ENCODE peak calls at places on chromosomes 7 and 10, in four cellular contexts. P is MM.1S, F is foreskin keratinocyte, U is BE2C. W is an unnamed sample.

GRCh38 chr10:7471720-7472367 is 61.0 kb upstream of the SFMBT2 start:
- DNase-seq in U (no peak), F (no peak), P (peak), W (peak)

GRCh38 chr7:151832138-151832537 is 44.8 kb downstream of the PRKAG2 start:
- DNase-seq in P (no peak), F (no peak), U (no peak), W (no peak)

GRCh38 chr7:108455524-108455832 is 758 bp downstream of the NRCAM start:
- DNase-seq in P (no peak), F (no peak), U (no peak), W (no peak)

GRCh38 chr10:74026428-74026979 is 28.6 kb downstream of the VCL start:
- DNase-seq in P (no peak), F (no peak), U (no peak), W (no peak)

GRCh38 chr7:27883726-27884125 is 143.8 kb downstream of the TAX1BP1 start:
- DNase-seq in P (no peak), U (no peak), F (no peak), W (no peak)

GRCh38 chr10:79139124-79139835 is 70.5 kb downstream of the ZMIZ1 start:
- DNase-seq in P (no peak), F (no peak), U (no peak), W (no peak)

GRCh38 chr10:101694056-101694673 is 805 bp downstream of the FBXW4 start:
- DNase-seq in F (peak), P (peak), U (peak), W (peak)

GRCh38 chr7:2775376-2775775 is 68.7 kb downstream of the GNA12 start:
- DNase-seq in F (no peak), P (no peak), U (no peak), W (no peak)

GRCh38 chr10:98748298-98748697 is 301.6 kb upstream of the HPS1 start:
- DNase-seq in U (peak), F (no peak), P (peak), W (peak)

GRCh38 chr10:49408437-49409306 is 12.8 kb upstream of the DRGX start:
- DNase-seq in F (no peak), U (peak), P (no peak), W (no peak)
- TF ChIP-seq CTCF in F (peak), U (peak), P (peak), W (peak)

GRCh38 chr10:16779375-16779774 is 37.8 kb downstream of the RSU1 start:
- DNase-seq in P (peak), F (no peak), U (no peak), W (no peak)

GRCh38 chr10:16777473-16778370 is 39.5 kb downstream of the RSU1 start:
- DNase-seq in F (no peak), P (peak), U (no peak), W (no peak)

GRCh38 chr10:16776896-16777295 is 40.3 kb downstream of the RSU1 start:
- DNase-seq in P (no peak), U (no peak), F (no peak), W (no peak)

GRCh38 chr10:16780338-16780880 is 36.8 kb downstream of the RSU1 start:
- DNase-seq in F (no peak), P (no peak), U (no peak), W (no peak)
- TF ChIP-seq CTCF in F (no peak), P (no peak), U (no peak), W (no peak)

GRCh38 chr10:43074827-43075611 is 1.9 kb upstream of the RET start:
- DNase-seq in F (no peak), U (no peak), P (no peak), W (no peak)

GRCh38 chr10:43076876-43077420 is at the start of gene RET:
- DNase-seq in F (no peak), U (peak), P (no peak), W (peak)

GRCh38 chr10:43074409-43074808 is 2.5 kb upstream of the RET start:
- DNase-seq in U (no peak), P (no peak), F (no peak), W (no peak)

GRCh38 chr10:43076311-43076875 is 476 bp upstream of the RET start:
- DNase-seq in F (no peak), P (no peak), U (peak), W (peak)

GRCh38 chr10:43075612-43076003 is 1.3 kb upstream of the RET start:
- DNase-seq in F (no peak), P (no peak), U (peak), W (no peak)
- TF ChIP-seq CTCF in F (peak), P (no peak), U (peak), W (peak)

GRCh38 chr10:51638737-51639136 is 60.7 kb downstream of the CSTF2T start:
- DNase-seq in F (no peak), U (no peak), P (no peak), W (no peak)
- TF ChIP-seq CTCF in F (peak), U (no peak), P (no peak), W (peak)

DNA sequence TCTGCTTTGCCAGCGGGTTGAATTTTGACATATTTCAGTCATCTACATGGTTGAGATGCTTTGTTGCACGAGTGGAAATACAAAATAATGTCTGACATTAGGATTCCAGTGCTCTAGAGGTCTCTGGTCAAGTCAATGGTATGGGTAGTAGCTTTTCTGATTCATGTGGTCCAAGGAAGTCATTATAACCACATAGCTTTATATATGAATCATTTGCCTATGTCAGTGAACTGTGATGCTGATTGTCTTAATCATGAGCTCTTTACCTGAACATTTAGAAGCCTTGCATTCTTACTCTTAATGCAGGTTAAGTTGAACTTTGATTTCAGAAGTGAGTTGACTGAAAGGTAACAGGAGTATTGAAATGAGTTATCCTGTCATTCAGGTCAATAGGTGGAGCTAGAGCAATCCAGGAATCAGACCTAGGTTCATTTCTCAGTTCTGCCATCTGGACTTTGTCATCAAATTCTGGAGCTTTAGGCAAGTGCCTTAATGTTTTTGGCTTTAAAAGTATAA is 3.3 kb downstream of the MAPK8 start:
- DNase-seq in F (peak), U (no peak), P (peak), W (no peak)
- TF ChIP-seq CTCF in F (peak), U (peak), P (peak), W (no peak)

W was measured in glutamatergic neuron.